ENCODE peak calls at places on chromosomes 16 and 17, in six cellular contexts. Z, T, K, N, V and S are unnamed samples.
A peak's percentile ranks its signal among the peaks of the same experiment; 100 is the strongest.

GRCh38 chr16:15502041-15502725 is 67.8 kb downstream of the BMERB1 start:
- DNase-seq in T (no peak), Z (peak; percentile 97), V (no peak), K (peak; percentile 96), N (no peak), S (no peak)

GRCh38 chr17:1110844-1111598 is 68.8 kb downstream of the ABR start:
- DNase-seq in N (no peak), K (peak; percentile 91), T (peak; percentile 71), Z (peak; percentile 98), V (no peak), S (peak; percentile 47)

GRCh38 chr16:81513204-81514040 is 68.8 kb downstream of the CMIP start:
- DNase-seq in T (peak; percentile 71), V (no peak), Z (peak; percentile 49), N (no peak), K (no peak), S (peak; percentile 78)

GRCh38 chr17:11240841-11241610 is at the start of gene SHISA6:
- DNase-seq in K (no peak), Z (no peak), N (peak; percentile 46), V (no peak), T (peak; percentile 55), S (no peak)

GRCh38 chr17:40399185-40399584 is 18.5 kb downstream of the TOP2A start:
- DNase-seq in T (no peak), Z (peak; percentile 79), N (no peak), K (peak; percentile 74), V (no peak), S (peak; percentile 79)

GRCh38 chr17:48641541-48642058 is 15.4 kb upstream of the HOXB9 start:
- DNase-seq in T (no peak), V (no peak), N (no peak), K (no peak), Z (no peak), S (no peak)

GRCh38 chr17:45246861-45247428 is 14.9 kb downstream of the SPATA32 start:
- DNase-seq in T (peak; percentile 88), V (no peak), N (peak; percentile 64), Z (peak; percentile 50), K (peak; percentile 14), S (peak; percentile 27)

GRCh38 chr16:57618306-57619132 is 9.9 kb upstream of the ADGRG1 start:
- DNase-seq in V (no peak), Z (no peak), N (no peak), K (peak; percentile 47), T (peak; percentile 9), S (peak; percentile 65)

GRCh38 chr17:31448467-31449077 is 57.1 kb downstream of the RAB11FIP4 start:
- DNase-seq in K (peak; percentile 62), T (no peak), N (no peak), Z (peak; percentile 6), V (no peak), S (peak; percentile 81)

GRCh38 chr16:73187163-73187562 is 139.2 kb upstream of the ZFHX3 start:
- DNase-seq in T (no peak), V (no peak), Z (peak; percentile 11), K (no peak), N (no peak), S (no peak)

GRCh38 chr16:49491111-49491670 is 117.6 kb downstream of the C16orf78 start:
- DNase-seq in K (no peak), N (peak; percentile 15), Z (no peak), V (no peak), T (no peak), S (no peak)

GRCh38 chr17:17497065-17497844 is 1.1 kb upstream of the RASD1 start:
- DNase-seq in V (no peak), N (no peak), K (no peak), Z (no peak), T (peak; percentile 29), S (no peak)

GRCh38 chr17:34519286-34519685 is 60.1 kb upstream of the TMEM132E start:
- DNase-seq in N (peak; percentile 54), V (peak; percentile 25), Z (no peak), K (no peak), T (peak; percentile 85), S (no peak)
- H4K91ac ChIP-seq in N (no peak overlapping the region), V (no peak overlapping the region), Z (no peak overlapping the region), K (no peak overlapping the region), T (no peak overlapping the region), S (no peak overlapping the region)

DNA sequence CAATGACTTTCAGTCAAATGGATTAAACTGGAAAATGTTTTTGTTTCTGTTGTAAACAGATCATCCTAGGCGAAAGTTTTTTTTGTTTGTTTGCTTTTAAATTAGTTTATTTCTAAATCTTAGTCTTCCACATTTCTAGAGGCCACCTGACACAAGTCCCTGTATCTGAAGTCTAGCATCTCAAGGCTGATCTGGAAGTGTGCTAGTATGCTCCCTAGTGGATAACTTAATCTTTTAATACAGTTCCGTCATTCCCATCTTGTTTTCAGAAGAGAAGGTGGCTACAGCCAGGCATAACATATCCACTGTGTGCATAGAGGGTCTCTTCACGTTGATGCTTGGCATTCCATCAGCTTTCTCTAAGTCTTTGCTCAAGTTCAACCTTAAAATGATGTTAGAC is 7.6 kb downstream of the IFT20 start:
- DNase-seq in Z (peak; percentile 26), T (peak; percentile 18), V (no peak), K (peak; percentile 37), N (no peak), S (no peak)
- H3K4me1 ChIP-seq in Z (peaks cover 7% of the 10 kb centered on the region), T (no peaks in the 10 kb centered on the region), V (no peaks in the 10 kb centered on the region), K (peaks cover 6% of the 10 kb centered on the region), N (peaks cover 12% of the 10 kb centered on the region), S (peaks cover 8% of the 10 kb centered on the region)

DNA sequence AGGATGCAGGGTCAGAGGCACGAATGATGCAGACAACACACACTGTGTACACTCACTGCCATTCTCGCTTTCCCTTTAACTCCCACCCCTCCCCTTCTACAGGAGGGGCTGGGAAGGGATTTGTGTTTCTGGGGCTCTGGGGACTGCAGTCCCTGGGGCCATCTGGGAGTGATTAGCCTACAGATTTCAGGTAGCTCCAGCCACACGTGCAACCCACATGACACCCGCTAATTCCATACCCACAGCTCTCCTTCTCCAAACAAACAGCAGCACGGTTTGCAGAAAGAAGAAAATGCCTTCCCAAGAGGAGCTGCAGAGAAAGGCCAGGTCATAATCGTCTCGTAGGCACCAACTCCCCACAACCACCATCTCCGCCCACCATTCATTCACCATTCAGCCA is 9.4 kb upstream of the SOX9 start:
- DNase-seq in Z (no peak), N (no peak), T (no peak), V (no peak), K (no peak), S (no peak)
- H2AFZ ChIP-seq in Z (no peak overlapping the region), N (no peak overlapping the region), T (no peak overlapping the region), V (no peak overlapping the region), K (peak overlapping the region; percentile 73), S (no peak overlapping the region)

GRCh38 chr17:57718878-57719277 is 26.2 kb downstream of the CCDC182 start:
- DNase-seq in K (no peak), Z (no peak), V (no peak), T (no peak), N (no peak), S (no peak)
- H4K91ac ChIP-seq in K (no peak overlapping the region), Z (no peak overlapping the region), V (no peak overlapping the region), T (no peak overlapping the region), N (no peak overlapping the region), S (no peak overlapping the region)

GRCh38 chr16:72008424-72009216 is at the start of gene DHODH:
- DNase-seq in T (peak; percentile 99), N (peak; percentile 93), K (peak; percentile 96), V (peak; percentile 92), Z (peak; percentile 98), S (peak; percentile 97)
- H3K4me1 ChIP-seq in T (no peaks in the 10 kb centered on the region), N (no peaks in the 10 kb centered on the region), K (no peaks in the 10 kb centered on the region), V (no peaks in the 10 kb centered on the region), Z (peaks cover 9% of the 10 kb centered on the region), S (no peaks in the 10 kb centered on the region)

GRCh38 chr17:76174072-76174471 is 33.0 kb upstream of the FOXJ1 start:
- DNase-seq in N (no peak), T (no peak), V (no peak), K (no peak), Z (no peak), S (no peak)
- H2AFZ ChIP-seq in N (no peak overlapping the region), T (no peak overlapping the region), V (no peak overlapping the region), K (no peak overlapping the region), Z (no peak overlapping the region), S (no peak overlapping the region)

GRCh38 chr16:12426122-12426521 is 377.6 kb downstream of the CPPED1 start:
- DNase-seq in Z (peak; percentile 29), V (no peak), T (no peak), N (peak; percentile 12), K (peak; percentile 26), S (no peak)
- H4K91ac ChIP-seq in Z (no peak overlapping the region), V (no peak overlapping the region), T (no peak overlapping the region), N (no peak overlapping the region), K (no peak overlapping the region), S (peak overlapping the region; percentile 20)

GRCh38 chr17:66782866-66783265 is 52.1 kb upstream of the CACNG5 start:
- DNase-seq in Z (no peak), V (no peak), K (no peak), T (peak; percentile 22), N (no peak), S (no peak)
- H3K4me1 ChIP-seq in Z (no peaks in the 10 kb centered on the region), V (peaks cover 24% of the 10 kb centered on the region), K (no peaks in the 10 kb centered on the region), T (peaks cover 8% of the 10 kb centered on the region), N (no peaks in the 10 kb centered on the region), S (no peaks in the 10 kb centered on the region)